ENCODE peak calls at places on chromosomes 4 and X, in eight cellular contexts. Y, R, C, O, E, B, V and I are unnamed samples.

GRCh38 chr4:165967486-165967885 is 94.4 kb downstream of the TLL1 start:
- DNase-seq in Y (no peak), R (no peak), C (no peak), O (no peak), E (no peak), B (no peak), V (no peak), I (no peak)

GRCh38 chrX:139930923-139931645 is 1.8 kb downstream of the ATP11C start:
- DNase-seq in Y (peak), R (no peak), C (no peak), O (peak), E (peak), B (peak), V (peak), I (no peak)

GRCh38 chr4:77184018-77184417 is 27.0 kb downstream of the CCNG2 start:
- DNase-seq in Y (no peak), R (no peak), C (no peak), O (no peak), E (peak), B (no peak), V (no peak), I (no peak)

GRCh38 chr4:99838927-99839326 is 22.3 kb downstream of the DAPP1 start:
- DNase-seq in Y (no peak), R (no peak), C (no peak), O (no peak), E (no peak), B (no peak), V (no peak), I (no peak)

GRCh38 chrX:75211976-75212375 is 55.9 kb upstream of the ABCB7 start:
- DNase-seq in Y (no peak), R (no peak), C (no peak), O (no peak), E (no peak), B (no peak), V (no peak), I (no peak)

GRCh38 chrX:56564182-56564885 is 907 bp downstream of the UBQLN2 start:
- DNase-seq in Y (peak), R (peak), C (no peak), O (peak), E (peak), B (no peak), V (peak), I (no peak)

GRCh38 chr4:165874799-165875371 is 1.8 kb downstream of the TLL1 start:
- DNase-seq in Y (no peak), R (peak), C (no peak), O (peak), E (no peak), B (peak), V (peak), I (no peak)

GRCh38 chrX:80812176-80812575 is 2.5 kb upstream of the BRWD3 start:
- DNase-seq in Y (peak), R (no peak), C (peak), O (peak), E (peak), B (no peak), V (no peak), I (no peak)

GRCh38 chr4:153623491-153623890 is 60.6 kb upstream of the TLR2 start:
- DNase-seq in Y (no peak), R (no peak), C (no peak), O (no peak), E (no peak), B (no peak), V (no peak), I (no peak)

GRCh38 chr4:19135886-19136633 is 1114.5 kb upstream of the LCORL start:
- DNase-seq in Y (no peak), R (no peak), C (no peak), O (no peak), E (no peak), B (no peak), V (no peak), I (no peak)

GRCh38 chr4:77006753-77007355 is 57.3 kb downstream of the SEPTIN11 start:
- DNase-seq in Y (no peak), R (no peak), C (no peak), O (no peak), E (peak), B (no peak), V (no peak), I (no peak)

GRCh38 chr4:188282620-188283232 is 143.5 kb downstream of the TRIML1 start:
- DNase-seq in Y (no peak), R (peak), C (no peak), O (peak), E (no peak), B (no peak), V (no peak), I (no peak)

GRCh38 chr4:55080174-55080865 is 45.1 kb downstream of the KDR start:
- DNase-seq in Y (no peak), R (no peak), C (no peak), O (no peak), E (peak), B (no peak), V (no peak), I (no peak)

GRCh38 chrX:84363674-84364073 is 138.6 kb downstream of the HDX start:
- DNase-seq in Y (no peak), R (no peak), C (no peak), O (peak), E (peak), B (no peak), V (no peak), I (no peak)

GRCh38 chr4:93394488-93395185 is 433.9 kb upstream of the ATOH1 start:
- DNase-seq in Y (no peak), R (no peak), C (no peak), O (no peak), E (peak), B (no peak), V (no peak), I (no peak)

GRCh38 chr4:8831221-8832129 is 40.2 kb downstream of the HMX1 start:
- DNase-seq in Y (no peak), R (peak), C (no peak), O (no peak), E (no peak), B (peak), V (no peak), I (no peak)

GRCh38 chr4:84691170-84691691 is 108.3 kb downstream of the CDS1 start:
- DNase-seq in Y (no peak), R (no peak), C (no peak), O (peak), E (peak), B (no peak), V (no peak), I (no peak)

GRCh38 chr4:152936446-152937279 is 540 bp downstream of the FHDC1 start:
- DNase-seq in Y (no peak), R (peak), C (no peak), O (peak), E (peak), B (peak), V (peak), I (no peak)

GRCh38 chr4:42391981-42392380 is 5.3 kb upstream of the SHISA3 start:
- DNase-seq in Y (no peak), R (no peak), C (no peak), O (no peak), E (no peak), B (no peak), V (peak), I (no peak)

GRCh38 chr4:146311238-146311970 is 97.1 kb downstream of the REELD1 start:
- DNase-seq in Y (no peak), R (no peak), C (no peak), O (no peak), E (no peak), B (no peak), V (no peak), I (no peak)

GRCh38 chr4:145154573-145154972 is 25.8 kb downstream of the OTUD4 start:
- DNase-seq in Y (no peak), R (no peak), C (no peak), O (peak), E (peak), B (no peak), V (no peak), I (no peak)

GRCh38 chrX:16797358-16797757 is 11.1 kb downstream of the TXLNG start:
- DNase-seq in Y (no peak), R (no peak), C (no peak), O (no peak), E (peak), B (no peak), V (no peak), I (no peak)

GRCh38 chr4:84495448-84496221 is 3.5 kb downstream of the NKX6-1 start:
- DNase-seq in Y (no peak), R (no peak), C (no peak), O (peak), E (no peak), B (no peak), V (no peak), I (no peak)

GRCh38 chr4:146124023-146124680 is 51.4 kb upstream of the LSM6 start:
- DNase-seq in Y (no peak), R (no peak), C (no peak), O (peak), E (peak), B (no peak), V (no peak), I (no peak)

GRCh38 chr4:65665951-65666523 is 4.3 kb downstream of the EPHA5 start:
- DNase-seq in Y (no peak), R (no peak), C (no peak), O (peak), E (peak), B (no peak), V (no peak), I (no peak)

GRCh38 chr4:821631-822030 is 4.3 kb downstream of the CPLX1 start:
- DNase-seq in Y (no peak), R (peak), C (no peak), O (no peak), E (no peak), B (peak), V (no peak), I (no peak)

GRCh38 chr4:14621731-14622459 is 380.4 kb upstream of the CPEB2 start:
- DNase-seq in Y (no peak), R (no peak), C (no peak), O (no peak), E (no peak), B (no peak), V (no peak), I (no peak)

GRCh38 chr4:153345011-153345981 is 808 bp downstream of the MND1 start:
- DNase-seq in Y (peak), R (no peak), C (peak), O (peak), E (peak), B (peak), V (peak), I (no peak)

GRCh38 chr4:174217273-174218126 is 66.0 kb downstream of the FBXO8 start:
- DNase-seq in Y (no peak), R (peak), C (no peak), O (peak), E (peak), B (peak), V (peak), I (no peak)

GRCh38 chr4:147965873-147966272 is 234.0 kb downstream of the ARHGAP10 start:
- DNase-seq in Y (no peak), R (no peak), C (no peak), O (no peak), E (no peak), B (no peak), V (no peak), I (no peak)

GRCh38 chrX:48071986-48072605 is 656 bp upstream of the ZNF630 start:
- DNase-seq in Y (no peak), R (no peak), C (no peak), O (no peak), E (no peak), B (no peak), V (no peak), I (no peak)

GRCh38 chrX:15471016-15471415 is 22.1 kb downstream of the PIR start:
- DNase-seq in Y (peak), R (peak), C (peak), O (peak), E (peak), B (peak), V (peak), I (no peak)

GRCh38 chr4:138981930-138982390 is 33.6 kb upstream of the NOCT start:
- DNase-seq in Y (peak), R (no peak), C (no peak), O (peak), E (peak), B (no peak), V (no peak), I (no peak)

GRCh38 chr4:85496933-85497332 is 22.0 kb downstream of the ARHGAP24 start:
- DNase-seq in Y (no peak), R (no peak), C (no peak), O (no peak), E (peak), B (no peak), V (no peak), I (no peak)

GRCh38 chr4:84647307-84647884 is 64.5 kb downstream of the CDS1 start:
- DNase-seq in Y (no peak), R (no peak), C (no peak), O (peak), E (peak), B (no peak), V (no peak), I (no peak)

GRCh38 chr4:168092176-168092712 is at the start of gene ANXA10:
- DNase-seq in Y (no peak), R (no peak), C (no peak), O (no peak), E (no peak), B (no peak), V (no peak), I (no peak)

GRCh38 chr4:102572452-102572851 is 71.3 kb downstream of the NFKB1 start:
- DNase-seq in Y (no peak), R (no peak), C (no peak), O (no peak), E (no peak), B (no peak), V (no peak), I (no peak)

GRCh38 chr4:42280327-42281095 is 116.8 kb upstream of the SHISA3 start:
- DNase-seq in Y (no peak), R (no peak), C (no peak), O (peak), E (peak), B (no peak), V (no peak), I (no peak)

DNA sequence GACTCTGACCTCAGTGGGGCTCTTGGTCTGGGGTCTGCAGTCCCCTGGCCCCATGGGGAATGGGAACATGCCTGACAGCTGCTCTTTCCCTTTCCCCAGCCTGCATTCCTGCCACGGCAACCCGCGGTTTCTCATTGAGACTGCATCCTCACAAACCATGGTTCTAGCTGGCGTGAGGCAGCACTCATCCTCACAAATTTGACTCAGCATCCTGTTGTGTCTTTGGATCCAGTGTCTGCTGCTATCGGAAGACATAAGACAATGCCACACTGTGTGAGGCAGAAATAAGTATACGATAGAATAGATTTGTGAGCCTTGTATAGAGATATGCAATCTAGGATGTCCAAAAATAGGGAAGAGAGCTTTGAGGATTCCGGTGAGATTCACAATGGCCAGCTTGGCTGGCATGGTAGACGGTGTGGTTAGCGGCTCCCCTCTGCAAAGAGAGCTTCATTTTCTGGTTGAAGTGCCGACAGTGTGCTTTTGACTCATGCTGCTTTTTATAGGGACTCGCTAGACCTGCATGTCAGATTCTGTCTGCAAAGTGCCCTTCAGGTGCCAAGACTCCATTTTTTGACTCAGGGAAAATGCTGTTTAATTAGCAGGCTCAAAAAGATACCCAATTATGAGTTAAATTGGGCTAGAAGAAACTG is 161.3 kb upstream of the PSAPL1 start:
- DNase-seq in Y (no peak), R (no peak), C (no peak), O (no peak), E (no peak), B (no peak), V (no peak), I (no peak)
- H3K27ac ChIP-seq in Y (no peak), R (no peak), C (no peak), O (no peak), E (no peak), B (no peak), V (no peak), I (no peak)

GRCh38 chr4:82848706-82849105 is 42.2 kb downstream of the SEC31A start:
- DNase-seq in Y (no peak), R (no peak), C (no peak), O (no peak), E (no peak), B (no peak), V (no peak), I (no peak)
- H3K27ac ChIP-seq in Y (no peak), R (no peak), C (no peak), O (no peak), E (no peak), B (no peak), V (no peak), I (no peak)

GRCh38 chr4:95428216-95429085 is 120.3 kb downstream of the UNC5C start:
- DNase-seq in Y (no peak), R (no peak), C (no peak), O (no peak), E (peak), B (no peak), V (no peak), I (no peak)
- H3K27ac ChIP-seq in Y (no peak), R (no peak), C (no peak), O (no peak), E (no peak), B (no peak), V (no peak), I (peak)

DNA sequence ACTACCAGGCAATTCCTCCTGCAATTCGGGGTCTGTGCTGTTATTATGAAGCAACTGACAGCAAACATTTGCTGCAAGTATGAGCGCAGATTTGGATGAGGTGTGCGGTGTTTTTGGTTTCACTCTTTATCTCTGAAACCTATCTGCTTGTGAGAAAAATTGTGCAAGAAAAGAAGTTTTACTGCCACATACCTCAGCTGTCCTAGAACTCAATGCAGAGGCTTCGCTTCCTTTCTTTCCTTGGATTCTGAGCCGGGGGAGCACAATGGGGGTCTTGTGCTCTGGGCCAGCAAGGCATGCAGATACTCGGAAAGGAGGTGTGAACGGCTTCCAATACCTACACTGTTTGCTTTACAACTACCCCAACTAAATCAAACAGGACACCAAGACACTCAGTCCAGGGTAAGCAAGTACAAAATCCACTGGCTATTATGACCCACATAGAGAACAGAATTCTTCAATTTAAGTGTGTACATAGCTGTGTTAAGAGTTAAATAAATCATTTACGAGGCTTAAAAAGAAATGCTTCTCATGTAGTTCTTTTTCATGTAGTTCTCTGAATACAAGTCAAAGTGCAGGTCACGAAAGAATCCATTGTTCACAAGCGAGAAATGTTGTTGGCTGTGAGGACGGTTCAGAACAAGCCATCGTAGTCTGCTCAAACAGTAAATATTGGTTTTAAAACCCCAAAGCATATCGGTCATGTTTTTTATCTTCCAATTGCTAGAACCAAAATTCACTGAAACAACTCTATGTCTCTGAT is 1.1 kb downstream of the SORBS2 start:
- DNase-seq in Y (no peak), R (no peak), C (no peak), O (peak), E (no peak), B (no peak), V (no peak), I (no peak)
- H3K27ac ChIP-seq in Y (peak), R (peak), C (no peak), O (no peak), E (no peak), B (no peak), V (peak), I (peak)

GRCh38 chr4:118280501-118281218 is 72.1 kb downstream of the PRSS12 start:
- DNase-seq in Y (peak), R (no peak), C (peak), O (peak), E (peak), B (no peak), V (no peak), I (peak)
- H3K27ac ChIP-seq in Y (no peak), R (peak), C (no peak), O (peak), E (peak), B (no peak), V (no peak), I (no peak)

GRCh38 chr4:176320976-176321361 is 1.2 kb downstream of the SPCS3 start:
- DNase-seq in Y (no peak), R (no peak), C (no peak), O (no peak), E (peak), B (no peak), V (no peak), I (no peak)
- H3K27ac ChIP-seq in Y (peak), R (peak), C (peak), O (no peak), E (peak), B (no peak), V (peak), I (peak)

GRCh38 chr4:6279582-6280289 is 10.1 kb downstream of the WFS1 start:
- DNase-seq in Y (no peak), R (no peak), C (no peak), O (no peak), E (no peak), B (no peak), V (no peak), I (no peak)

GRCh38 chr4:6281436-6282144 is 11.9 kb downstream of the WFS1 start:
- DNase-seq in Y (no peak), R (peak), C (no peak), O (no peak), E (no peak), B (peak), V (peak), I (no peak)

GRCh38 chr4:6282247-6282646 is 12.6 kb downstream of the WFS1 start:
- DNase-seq in Y (no peak), R (no peak), C (no peak), O (no peak), E (peak), B (no peak), V (no peak), I (no peak)

GRCh38 chr4:6280365-6280996 is 10.8 kb downstream of the WFS1 start:
- DNase-seq in Y (no peak), R (no peak), C (no peak), O (no peak), E (no peak), B (no peak), V (no peak), I (no peak)

GRCh38 chr4:6283282-6283681 is 13.6 kb downstream of the WFS1 start:
- DNase-seq in Y (no peak), R (no peak), C (no peak), O (no peak), E (no peak), B (no peak), V (no peak), I (no peak)
- H3K27ac ChIP-seq in Y (no peak), R (no peak), C (no peak), O (no peak), E (no peak), B (no peak), V (no peak), I (no peak)

GRCh38 chr4:7104366-7105031 is 36.6 kb upstream of the GRPEL1 start:
- DNase-seq in Y (no peak), R (no peak), C (no peak), O (no peak), E (no peak), B (peak), V (no peak), I (no peak)
- H3K27ac ChIP-seq in Y (peak), R (peak), C (no peak), O (no peak), E (no peak), B (peak), V (peak), I (peak)

GRCh38 chr4:10334506-10335028 is 122.7 kb downstream of the ZNF518B start:
- DNase-seq in Y (no peak), R (no peak), C (no peak), O (no peak), E (peak), B (no peak), V (no peak), I (no peak)
- H3K27ac ChIP-seq in Y (no peak), R (no peak), C (no peak), O (no peak), E (no peak), B (no peak), V (no peak), I (no peak)